ENCODE peak calls at places on chromosomes 2 and 18, in ten cellular contexts. A is fibroblast of lung, N is choroid plexus epithelial cell, Q is tibial artery, O is LNCaP clone FGC, E is fibroblast of pulmonary artery, C is BJ, V is NB4, G is AG04449, K is astrocyte. I is an unnamed sample.

GRCh38 chr18:39825485-39825884 is 2129.5 kb upstream of the PIK3C3 start:
- DNase-seq in A (no peak), N (peak), Q (no peak), O (no peak), E (peak), C (no peak), V (no peak), G (no peak), K (no peak), I (no peak)

GRCh38 chr2:75066121-75066520 is 107.7 kb downstream of the POLE4 start:
- DNase-seq in A (no peak), N (no peak), Q (no peak), O (no peak), E (no peak), C (no peak), V (no peak), G (no peak), K (no peak), I (no peak)

GRCh38 chr2:217691920-217692666 is 310.7 kb downstream of the TNS1 start:
- DNase-seq in A (peak), N (peak), Q (peak), O (no peak), E (peak), C (no peak), V (no peak), G (no peak), K (peak), I (no peak)

GRCh38 chr2:239817011-239817490 is 208.1 kb downstream of the NDUFA10 start:
- DNase-seq in A (no peak), N (no peak), Q (peak), O (no peak), E (no peak), C (no peak), V (no peak), G (no peak), K (no peak), I (no peak)

GRCh38 chr2:28810384-28811285 is at the start of gene SPDYA:
- DNase-seq in A (peak), N (peak), Q (peak), O (no peak), E (peak), C (no peak), V (peak), G (no peak), K (peak), I (peak)

GRCh38 chr2:207617011-207617671 is 8.1 kb downstream of the METTL21A start:
- DNase-seq in A (peak), N (peak), Q (no peak), O (no peak), E (peak), C (peak), V (no peak), G (peak), K (peak), I (peak)

GRCh38 chr2:59654753-59655152 is 898.7 kb downstream of the BCL11A start:
- DNase-seq in A (no peak), N (no peak), Q (no peak), O (no peak), E (no peak), C (no peak), V (no peak), G (no peak), K (no peak), I (no peak)

GRCh38 chr18:70840649-70841048 is 551.8 kb downstream of the SOCS6 start:
- DNase-seq in A (no peak), N (peak), Q (no peak), O (no peak), E (no peak), C (no peak), V (no peak), G (no peak), K (no peak), I (no peak)

GRCh38 chr2:165794520-165794882 is 454 bp upstream of the GALNT3 start:
- DNase-seq in A (peak), N (peak), Q (no peak), O (no peak), E (peak), C (no peak), V (peak), G (no peak), K (peak), I (no peak)

GRCh38 chr2:239532859-239533258 is 132.0 kb upstream of the HDAC4 start:
- DNase-seq in A (no peak), N (no peak), Q (no peak), O (no peak), E (no peak), C (no peak), V (no peak), G (no peak), K (no peak), I (no peak)

GRCh38 chr2:108278631-108279030 is 10.1 kb upstream of the SULT1C2 start:
- DNase-seq in A (peak), N (peak), Q (no peak), O (no peak), E (peak), C (no peak), V (no peak), G (no peak), K (peak), I (no peak)

GRCh38 chr18:51890762-51891161 is 449.2 kb upstream of the DCC start:
- DNase-seq in A (peak), N (peak), Q (no peak), O (peak), E (peak), C (no peak), V (no peak), G (peak), K (peak), I (no peak)

GRCh38 chr18:12973562-12974213 is 17.5 kb upstream of the CEP192 start:
- DNase-seq in A (no peak), N (peak), Q (no peak), O (no peak), E (no peak), C (no peak), V (no peak), G (no peak), K (no peak), I (no peak)

GRCh38 chr2:70243804-70244584 is 4.4 kb downstream of the TIA1 start:
- DNase-seq in A (no peak), N (no peak), Q (no peak), O (no peak), E (no peak), C (no peak), V (no peak), G (no peak), K (no peak), I (no peak)

GRCh38 chr2:237558918-237559645 is 7.3 kb upstream of the PRLH start:
- DNase-seq in A (peak), N (peak), Q (no peak), O (peak), E (peak), C (peak), V (no peak), G (no peak), K (peak), I (peak)

GRCh38 chr18:45901654-45902210 is 65.4 kb downstream of the EPG5 start:
- DNase-seq in A (peak), N (peak), Q (no peak), O (no peak), E (no peak), C (no peak), V (no peak), G (no peak), K (no peak), I (no peak)

GRCh38 chr2:161131074-161131680 is 29.1 kb upstream of the TANK start:
- DNase-seq in A (no peak), N (no peak), Q (no peak), O (peak), E (no peak), C (no peak), V (no peak), G (no peak), K (no peak), I (no peak)

GRCh38 chr18:9404565-9405060 is 70.0 kb downstream of the TWSG1 start:
- DNase-seq in A (peak), N (no peak), Q (no peak), O (no peak), E (peak), C (no peak), V (no peak), G (no peak), K (peak), I (no peak)

GRCh38 chr18:45320724-45321123 is 294.6 kb upstream of the SLC14A2 start:
- DNase-seq in A (peak), N (peak), Q (no peak), O (no peak), E (no peak), C (no peak), V (no peak), G (no peak), K (peak), I (no peak)

GRCh38 chr2:52423111-52423510 is 1344.5 kb upstream of the CHAC2 start:
- DNase-seq in A (peak), N (peak), Q (no peak), O (no peak), E (peak), C (no peak), V (no peak), G (peak), K (peak), I (no peak)

GRCh38 chr18:24342347-24342746 is 55.3 kb downstream of the OSBPL1A start:
- DNase-seq in A (no peak), N (peak), Q (no peak), O (no peak), E (peak), C (no peak), V (no peak), G (no peak), K (no peak), I (no peak)

GRCh38 chr2:88187038-88187676 is 17.0 kb downstream of the THNSL2 start:
- DNase-seq in A (peak), N (peak), Q (no peak), O (no peak), E (peak), C (no peak), V (peak), G (no peak), K (no peak), I (peak)
- TF ChIP-seq CTCF in A (peak), N (peak), Q (peak), O (peak), E (peak), C (peak), V (peak), G (peak), K (peak), I (peak)

GRCh38 chr2:219515874-219516629 is 1.8 kb downstream of the ASIC4 start:
- DNase-seq in A (no peak), N (no peak), Q (no peak), O (no peak), E (no peak), C (no peak), V (no peak), G (no peak), K (no peak), I (no peak)

GRCh38 chr2:219513787-219514186 is 495 bp upstream of the ASIC4 start:
- DNase-seq in A (no peak), N (no peak), Q (no peak), O (no peak), E (no peak), C (no peak), V (no peak), G (no peak), K (no peak), I (no peak)

GRCh38 chr2:219512524-219513216 is 1.6 kb upstream of the ASIC4 start:
- DNase-seq in A (no peak), N (no peak), Q (no peak), O (no peak), E (no peak), C (no peak), V (no peak), G (no peak), K (no peak), I (no peak)

GRCh38 chr2:219514836-219515235 is 554 bp downstream of the ASIC4 start:
- DNase-seq in A (no peak), N (no peak), Q (no peak), O (no peak), E (no peak), C (no peak), V (no peak), G (no peak), K (no peak), I (no peak)

DNA sequence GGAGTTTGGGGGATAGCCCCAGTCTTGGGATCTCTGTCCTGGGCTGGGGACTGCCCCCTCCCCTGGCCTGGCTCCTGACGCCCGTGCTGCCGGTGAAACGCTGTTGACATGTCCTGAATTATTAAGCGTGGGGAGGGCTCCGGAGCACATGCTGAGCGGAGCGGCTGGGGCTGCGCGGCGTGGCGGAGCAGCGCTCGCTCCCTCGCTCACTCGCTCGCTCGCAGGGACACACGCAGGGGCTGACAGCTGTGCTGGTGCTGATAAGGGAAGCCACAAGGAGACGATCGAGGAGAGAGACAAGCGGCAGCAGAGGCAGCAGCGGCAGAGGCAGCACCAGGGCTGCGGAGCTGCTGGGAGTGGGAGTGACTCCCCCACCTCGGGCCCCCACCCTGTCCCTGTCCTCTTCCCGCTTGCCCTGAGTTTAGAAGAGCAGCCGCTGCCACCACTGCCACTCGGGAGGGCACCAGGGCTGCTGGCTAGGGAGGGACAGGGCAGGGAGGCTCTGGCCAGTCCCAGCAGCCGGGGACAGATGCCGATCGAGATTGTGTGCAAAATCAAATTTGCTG is at the start of gene ASIC4:
- DNase-seq in A (no peak), N (no peak), Q (no peak), O (no peak), E (no peak), C (no peak), V (peak), G (no peak), K (no peak), I (no peak)
- H3K4me3 ChIP-seq in A (no peak), N (no peak), Q (no peak), O (no peak), E (no peak), C (no peak), V (no peak), G (no peak), K (no peak), I (no peak)

GRCh38 chr18:30376515-30376914 is 666.0 kb downstream of the DSC3 start:
- DNase-seq in A (no peak), N (no peak), Q (no peak), O (peak), E (no peak), C (no peak), V (peak), G (no peak), K (no peak), I (no peak)
- TF ChIP-seq CTCF in A (no peak), N (no peak), Q (no peak), O (peak), E (no peak), C (no peak), V (peak), G (no peak), K (no peak), I (no peak)

DNA sequence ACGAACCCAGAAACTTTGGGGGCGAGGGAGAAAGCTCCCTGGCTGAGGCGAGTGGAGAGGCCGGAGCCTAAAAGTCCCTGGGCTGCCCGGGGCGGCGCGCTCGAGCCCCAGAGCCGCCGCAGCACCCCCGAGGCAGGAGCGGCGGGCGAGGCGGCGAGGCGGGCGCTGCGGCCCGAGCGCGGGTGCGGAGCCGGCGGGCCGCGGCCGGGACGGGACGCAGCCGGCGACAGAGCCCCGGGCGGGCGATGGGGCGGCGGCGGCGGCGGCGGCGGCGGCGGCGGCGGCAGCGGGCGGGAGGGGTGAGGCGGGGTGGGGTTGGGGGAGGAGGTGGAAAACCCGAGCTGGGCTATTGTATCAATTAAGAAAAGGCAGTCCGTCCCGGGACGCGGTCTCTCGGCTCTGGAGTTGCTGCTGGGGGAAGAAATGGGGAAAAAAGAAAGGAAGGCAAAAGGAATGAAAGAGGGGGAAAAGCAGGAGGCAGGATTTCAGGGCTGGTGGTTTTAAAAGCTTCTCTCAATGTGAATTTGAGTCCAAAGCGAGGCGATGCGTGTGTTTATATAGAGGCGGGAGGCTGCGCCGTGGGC is 821 bp upstream of the CYP26B1 start:
- DNase-seq in A (no peak), N (no peak), Q (no peak), O (no peak), E (no peak), C (no peak), V (peak), G (no peak), K (no peak), I (no peak)
- H3K4me3 ChIP-seq in A (peak), N (peak), Q (peak), O (peak), E (peak), C (peak), V (peak), G (peak), K (peak), I (peak)

DNA sequence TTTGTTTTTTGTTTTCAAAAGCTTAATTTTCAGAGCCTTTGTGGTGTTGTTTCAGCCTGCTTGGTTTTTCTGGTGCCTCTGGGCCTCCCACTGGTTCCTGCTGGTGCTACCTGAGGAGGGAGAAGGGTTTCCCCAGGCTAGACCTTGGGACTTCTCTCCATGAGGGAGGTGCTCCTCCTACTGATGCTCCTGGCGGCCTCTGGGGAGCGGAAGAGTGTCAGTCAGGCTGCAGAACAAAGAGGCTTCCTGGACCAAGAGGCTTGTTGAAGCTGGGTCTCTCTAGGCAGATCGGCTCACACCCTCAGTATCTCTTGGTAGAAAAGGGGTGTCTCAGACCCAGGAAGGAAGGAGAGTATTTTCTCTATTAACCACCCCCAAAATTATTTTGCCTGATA is 32.2 kb downstream of the RFX8 start:
- DNase-seq in A (no peak), N (peak), Q (no peak), O (no peak), E (peak), C (no peak), V (no peak), G (no peak), K (no peak), I (no peak)
- TF ChIP-seq CTCF in A (no peak), N (peak), Q (no peak), O (no peak), E (peak), C (no peak), V (no peak), G (no peak), K (peak), I (no peak)

DNA sequence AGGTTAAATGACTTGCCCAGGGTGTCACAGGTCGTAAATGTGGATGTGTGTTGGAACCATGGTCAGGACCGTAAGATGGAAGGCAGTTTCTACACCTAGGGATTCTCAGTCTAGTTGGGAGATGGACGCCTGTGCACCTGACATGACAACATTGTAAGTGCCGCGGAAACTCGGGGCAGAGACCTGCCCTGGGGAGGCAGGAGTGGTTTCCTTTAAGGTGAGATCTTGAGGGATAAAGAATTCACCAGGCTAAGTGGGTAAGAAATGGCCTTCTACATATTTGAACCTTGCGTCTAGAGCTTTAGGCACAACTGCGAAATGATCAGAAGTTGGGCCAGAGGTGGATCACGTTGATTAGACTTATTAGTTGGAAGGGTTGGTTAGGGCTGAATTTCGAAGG is 1.6 kb downstream of the DGKD start:
- DNase-seq in A (no peak), N (no peak), Q (no peak), O (no peak), E (no peak), C (no peak), V (no peak), G (no peak), K (no peak), I (no peak)
- H3K4me3 ChIP-seq in A (no peak), N (no peak), Q (no peak), O (no peak), E (no peak), C (no peak), V (peak), G (no peak), K (peak), I (peak)